ENCODE peak calls at places on chromosomes 13 and 19, in ten cellular contexts. N is HL-60, M is PC-3, S is epithelial cell of esophagus, F is Caco-2, L is foreskin fibroblast, I is GM23338, V is fibroblast of the aortic adventitia, U is suprapubic skin, Q is upper lobe of left lung. W is an unnamed sample.
A peak's percentile ranks its signal among the peaks of the same experiment; 100 is the strongest.

GRCh38 chr13:76641056-76641455 is 245.1 kb downstream of the KCTD12 start:
- DNase-seq in N (no peak), M (no peak), S (no peak), F (no peak), L (peak; percentile 50), I (no peak), V (peak; percentile 72), U (no peak), Q (no peak), W (no peak)

GRCh38 chr19:41864374-41864773 is 4.3 kb downstream of the RPS19 start:
- DNase-seq in N (no peak), M (no peak), S (no peak), F (no peak), L (no peak), I (no peak), V (no peak), U (no peak), Q (no peak), W (no peak)

GRCh38 chr13:73274147-73274546 is 215.3 kb downstream of the KLF5 start:
- DNase-seq in N (no peak), M (no peak), S (no peak), F (no peak), L (no peak), I (no peak), V (peak; percentile 45), U (no peak), Q (no peak), W (peak; percentile 26)

GRCh38 chr13:34003712-34004111 is 185.8 kb downstream of the RFC3 start:
- DNase-seq in N (no peak), M (no peak), S (no peak), F (no peak), L (no peak), I (no peak), V (no peak), U (no peak), Q (no peak), W (no peak)

GRCh38 chr13:40170982-40171381 is 495.5 kb downstream of the FOXO1 start:
- DNase-seq in N (no peak), M (peak; percentile 71), S (peak; percentile 89), F (no peak), L (no peak), I (no peak), V (no peak), U (no peak), Q (no peak), W (no peak)

GRCh38 chr13:41017153-41017552 is 2.0 kb downstream of the ELF1 start:
- DNase-seq in N (no peak), M (no peak), S (peak; percentile 44), F (no peak), L (no peak), I (no peak), V (no peak), U (no peak), Q (no peak), W (no peak)

GRCh38 chr13:46106839-46107371 is 2.1 kb upstream of the CPB2 start:
- DNase-seq in N (no peak), M (no peak), S (peak; percentile 55), F (no peak), L (no peak), I (no peak), V (no peak), U (no peak), Q (no peak), W (no peak)

GRCh38 chr19:48815870-48816501 is 5.2 kb upstream of the BCAT2 start:
- DNase-seq in N (no peak), M (no peak), S (peak; percentile 24), F (peak; percentile 54), L (no peak), I (peak; percentile 63), V (no peak), U (no peak), Q (no peak), W (peak; percentile 46)

GRCh38 chr13:45695198-45695730 is 6.9 kb upstream of the CBY2 start:
- DNase-seq in N (peak; percentile 54), M (no peak), S (no peak), F (no peak), L (no peak), I (no peak), V (no peak), U (no peak), Q (no peak), W (no peak)

GRCh38 chr13:41458939-41459753 is 1.8 kb downstream of the RGCC start:
- DNase-seq in N (peak; percentile 80), M (peak; percentile 59), S (peak; percentile 75), F (peak; percentile 79), L (peak; percentile 16), I (peak; percentile 70), V (peak; percentile 55), U (no peak), Q (no peak), W (peak; percentile 82)

GRCh38 chr19:40689339-40690049 is 957 bp downstream of the NUMBL start:
- DNase-seq in N (peak; percentile 40), M (peak; percentile 7), S (peak; percentile 25), F (no peak), L (no peak), I (peak; percentile 47), V (peak; percentile 15), U (no peak), Q (peak; percentile 83), W (no peak)

GRCh38 chr13:80742027-80742426 is 401.1 kb upstream of the SPRY2 start:
- DNase-seq in N (no peak), M (no peak), S (peak; percentile 39), F (no peak), L (no peak), I (no peak), V (no peak), U (no peak), Q (no peak), W (peak; percentile 13)

GRCh38 chr13:50420720-50421456 is 405.6 kb downstream of the KCNRG start:
- DNase-seq in N (no peak), M (no peak), S (no peak), F (no peak), L (no peak), I (no peak), V (no peak), U (no peak), Q (no peak), W (no peak)

GRCh38 chr13:40313269-40314200 is 352.9 kb downstream of the FOXO1 start:
- DNase-seq in N (no peak), M (no peak), S (peak; percentile 26), F (no peak), L (no peak), I (no peak), V (peak; percentile 56), U (no peak), Q (no peak), W (no peak)

GRCh38 chr13:28805193-28805819 is 14.8 kb upstream of the MTUS2 start:
- DNase-seq in N (no peak), M (peak; percentile 41), S (peak; percentile 17), F (peak; percentile 57), L (no peak), I (peak; percentile 83), V (peak; percentile 4), U (no peak), Q (no peak), W (peak; percentile 40)

GRCh38 chr19:18401580-18402112 is 4.2 kb upstream of the LRRC25 start:
- DNase-seq in N (peak; percentile 87), M (peak; percentile 62), S (peak; percentile 86), F (peak; percentile 74), L (peak; percentile 72), I (peak; percentile 81), V (peak; percentile 78), U (no peak), Q (no peak), W (peak; percentile 84)

GRCh38 chr19:52741951-52742485 is 7.2 kb upstream of the ZNF611 start:
- DNase-seq in N (no peak), M (no peak), S (no peak), F (peak; percentile 15), L (no peak), I (no peak), V (no peak), U (no peak), Q (no peak), W (no peak)

GRCh38 chr19:53878786-53879144 is 3.2 kb upstream of the PRKCG start:
- DNase-seq in N (no peak), M (no peak), S (no peak), F (no peak), L (no peak), I (no peak), V (no peak), U (no peak), Q (no peak), W (no peak)
- H3K4me3 ChIP-seq in N (peak overlapping the region; percentile 66), M (peak overlapping the region; percentile 67), S (peak overlapping the region; percentile 66), F (peak overlapping the region; percentile 74), L (peak overlapping the region; percentile 81), I (peak overlapping the region; percentile 65), V (peak overlapping the region; percentile 69), U (peak overlapping the region; percentile 53), Q (peak overlapping the region; percentile 39), W (peak overlapping the region; percentile 57)

GRCh38 chr19:6087074-6087506 is 23.2 kb downstream of the RFX2 start:
- DNase-seq in N (no peak), M (no peak), S (no peak), F (peak; percentile 71), L (no peak), I (peak; percentile 18), V (no peak), U (no peak), Q (no peak), W (no peak)
- H3K4me3 ChIP-seq in N (no peak overlapping the region), M (no peak overlapping the region), S (no peak overlapping the region), F (peak overlapping the region; percentile 27), L (no peak overlapping the region), I (no peak overlapping the region), V (no peak overlapping the region), U (peak overlapping the region; percentile 1), Q (no peak overlapping the region), W (no peak overlapping the region)

DNA sequence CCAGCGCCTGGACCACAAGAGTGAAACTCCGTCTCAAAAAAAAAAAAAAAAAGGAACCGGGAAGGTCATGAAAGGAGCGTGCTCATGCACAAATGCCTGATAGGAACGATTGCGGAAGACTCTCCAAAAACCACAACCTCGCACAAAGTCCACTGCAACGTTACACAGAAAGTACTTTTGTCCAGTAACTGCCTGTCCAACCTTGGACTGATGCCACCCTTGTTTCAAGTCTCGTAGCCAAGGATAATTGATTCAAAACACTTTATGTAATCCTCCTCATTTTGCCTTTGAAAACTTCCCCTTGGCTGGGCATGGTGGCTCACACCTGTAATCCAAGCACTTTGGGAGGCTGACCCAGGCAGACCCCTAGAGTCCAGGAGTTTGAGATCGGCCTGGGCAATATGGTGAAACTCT is 13.7 kb downstream of the LGALS7 start:
- DNase-seq in N (no peak), M (no peak), S (no peak), F (no peak), L (no peak), I (no peak), V (no peak), U (no peak), Q (no peak), W (no peak)
- H3K4me3 ChIP-seq in N (no peak overlapping the region), M (no peak overlapping the region), S (no peak overlapping the region), F (no peak overlapping the region), L (no peak overlapping the region), I (no peak overlapping the region), V (no peak overlapping the region), U (no peak overlapping the region), Q (no peak overlapping the region), W (no peak overlapping the region)

DNA sequence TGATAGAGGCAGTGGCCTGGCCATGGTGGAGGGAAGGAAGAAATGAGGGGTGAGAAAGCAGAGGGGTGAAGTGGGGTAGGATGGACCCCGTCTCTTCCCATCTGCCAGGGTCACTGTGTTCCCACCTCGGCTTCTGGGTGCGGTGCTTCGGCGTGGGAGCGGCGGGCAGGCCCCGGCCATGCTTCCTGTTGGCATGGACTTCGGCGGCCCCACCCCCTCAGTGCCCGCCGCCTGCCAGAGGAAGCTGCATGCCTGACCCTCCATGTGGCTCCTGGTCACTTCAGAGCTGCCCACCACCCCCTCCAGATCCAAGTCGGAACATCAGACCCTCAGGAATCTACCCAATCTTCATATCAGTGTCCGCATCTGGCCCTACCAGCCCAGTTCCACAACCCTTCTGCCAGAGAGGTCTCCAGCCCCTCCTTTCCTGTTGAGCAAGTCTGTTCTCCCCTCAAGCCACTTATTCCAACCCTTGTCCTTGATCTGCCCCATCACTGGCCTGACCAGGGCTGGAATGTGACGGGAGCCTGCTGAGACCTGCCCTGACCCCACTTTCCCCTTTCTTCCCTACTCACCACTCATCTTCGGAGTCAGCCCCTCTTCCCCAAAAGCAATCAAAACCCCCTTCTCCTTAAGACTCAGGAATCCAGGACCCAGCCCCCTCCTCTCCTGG is 1.5 kb downstream of the KCNN4 start:
- DNase-seq in N (no peak), M (no peak), S (no peak), F (no peak), L (no peak), I (no peak), V (no peak), U (no peak), Q (peak; percentile 85), W (no peak)
- H3K4me3 ChIP-seq in N (peak overlapping the region; percentile 78), M (peak overlapping the region; percentile 80), S (no peak overlapping the region), F (peak overlapping the region; percentile 25), L (no peak overlapping the region), I (no peak overlapping the region), V (peak overlapping the region; percentile 59), U (peak overlapping the region; percentile 34), Q (peak overlapping the region; percentile 9), W (no peak overlapping the region)